ENCODE peak calls at places on chromosomes 12 and 14, in five cellular contexts. N, J, L, Y and S are unnamed samples.

GRCh38 chr14:49966304-49966809 is 73.5 kb downstream of the ARF6 start:
- DNase-seq in N (no peak), J (no peak), L (no peak), Y (no peak), S (no peak)

GRCh38 chr12:2980630-2981029 is 21.4 kb downstream of the TEAD4 start:
- DNase-seq in N (no peak), J (no peak), L (no peak), Y (no peak), S (no peak)

GRCh38 chr12:32134144-32134888 is 27.7 kb downstream of the BICD1 start:
- DNase-seq in N (no peak), J (peak; percentile 15), L (no peak), Y (peak; percentile 83), S (no peak)

GRCh38 chr12:104805186-104805585 is 152.9 kb downstream of the SLC41A2 start:
- DNase-seq in N (no peak), J (peak; percentile 36), L (no peak), Y (peak; percentile 64), S (no peak)

GRCh38 chr14:37253905-37254304 is 56.2 kb downstream of the MIPOL1 start:
- DNase-seq in N (no peak), J (peak; percentile 49), L (no peak), Y (peak; percentile 73), S (no peak)

GRCh38 chr12:110903511-110903910 is 16.9 kb downstream of the MYL2 start:
- DNase-seq in N (no peak), J (no peak), L (no peak), Y (no peak), S (no peak)

GRCh38 chr12:52156310-52156709 is 35.5 kb downstream of the KRT80 start:
- DNase-seq in N (no peak), J (no peak), L (no peak), Y (peak; percentile 31), S (no peak)

GRCh38 chr12:5083955-5084849 is 40.5 kb downstream of the KCNA5 start:
- DNase-seq in N (no peak), J (peak; percentile 40), L (no peak), Y (peak; percentile 71), S (peak; percentile 73)

GRCh38 chr14:104778694-104779331 is 16.7 kb downstream of the AKT1 start:
- DNase-seq in N (no peak), J (no peak), L (no peak), Y (no peak), S (no peak)

GRCh38 chr14:98956616-98957015 is 315.4 kb downstream of the BCL11B start:
- DNase-seq in N (peak; percentile 7), J (no peak), L (no peak), Y (no peak), S (no peak)

GRCh38 chr12:80690090-80690489 is 17.3 kb upstream of the MYF6 start:
- DNase-seq in N (no peak), J (no peak), L (no peak), Y (no peak), S (no peak)

GRCh38 chr12:113747048-113747447 is 219.1 kb downstream of the RBM19 start:
- DNase-seq in N (no peak), J (no peak), L (no peak), Y (no peak), S (no peak)

GRCh38 chr12:107761502-107761904 is 566 bp upstream of the PRDM4 start:
- DNase-seq in N (peak; percentile 57), J (no peak), L (no peak), Y (no peak), S (no peak)

GRCh38 chr14:52241102-52241793 is 26.2 kb upstream of the PTGDR start:
- DNase-seq in N (no peak), J (peak; percentile 77), L (no peak), Y (peak; percentile 89), S (no peak)

GRCh38 chr14:32366995-32367394 is 37.9 kb downstream of the AKAP6 start:
- DNase-seq in N (no peak), J (no peak), L (no peak), Y (no peak), S (no peak)

GRCh38 chr14:100364403-100364802 is 41.3 kb downstream of the SLC25A47 start:
- DNase-seq in N (no peak), J (no peak), L (no peak), Y (no peak), S (no peak)

GRCh38 chr12:65407388-65408149 is 129.1 kb downstream of the MSRB3 start:
- DNase-seq in N (no peak), J (no peak), L (no peak), Y (no peak), S (no peak)

GRCh38 chr14:66495214-66496098 is 9.3 kb downstream of the CCDC196 start:
- DNase-seq in N (peak; percentile 31), J (peak; percentile 68), L (no peak), Y (peak; percentile 71), S (peak; percentile 32)

GRCh38 chr14:24179294-24179960 is 7.5 kb downstream of the REC8 start:
- DNase-seq in N (no peak), J (no peak), L (no peak), Y (no peak), S (no peak)

GRCh38 chr12:129825316-129825715 is 78.5 kb downstream of the TMEM132D start:
- DNase-seq in N (no peak), J (no peak), L (no peak), Y (no peak), S (no peak)

GRCh38 chr12:68481181-68481941 is 129.3 kb upstream of the RAP1B start:
- DNase-seq in N (no peak), J (peak; percentile 48), L (no peak), Y (peak; percentile 15), S (no peak)

GRCh38 chr12:6377667-6377994 is 2.3 kb upstream of the SCNN1A start:
- DNase-seq in N (peak; percentile 32), J (no peak), L (no peak), Y (no peak), S (no peak)

GRCh38 chr12:4273651-4274395 is at the start of gene CCND2:
- DNase-seq in N (peak; percentile 96), J (peak; percentile 91), L (peak; percentile 81), Y (peak; percentile 54), S (peak; percentile 81)

GRCh38 chr14:77682158-77682553 is 25.7 kb downstream of the ALKBH1 start:
- DNase-seq in N (no peak), J (peak; percentile 62), L (no peak), Y (peak; percentile 65), S (no peak)

GRCh38 chr12:1595026-1595561 is 713 bp upstream of the FBXL14 start:
- DNase-seq in N (no peak), J (peak; percentile 41), L (no peak), Y (no peak), S (no peak)

GRCh38 chr12:1595690-1596347 is 1.4 kb upstream of the FBXL14 start:
- DNase-seq in N (no peak), J (no peak), L (no peak), Y (peak; percentile 67), S (no peak)

GRCh38 chr12:1594045-1594294 is 411 bp downstream of the FBXL14 start:
- DNase-seq in N (peak; percentile 65), J (peak; percentile 66), L (no peak), Y (no peak), S (no peak)

GRCh38 chr12:1593232-1594044 is 943 bp downstream of the FBXL14 start:
- DNase-seq in N (peak; percentile 75), J (peak; percentile 47), L (no peak), Y (no peak), S (no peak)

DNA sequence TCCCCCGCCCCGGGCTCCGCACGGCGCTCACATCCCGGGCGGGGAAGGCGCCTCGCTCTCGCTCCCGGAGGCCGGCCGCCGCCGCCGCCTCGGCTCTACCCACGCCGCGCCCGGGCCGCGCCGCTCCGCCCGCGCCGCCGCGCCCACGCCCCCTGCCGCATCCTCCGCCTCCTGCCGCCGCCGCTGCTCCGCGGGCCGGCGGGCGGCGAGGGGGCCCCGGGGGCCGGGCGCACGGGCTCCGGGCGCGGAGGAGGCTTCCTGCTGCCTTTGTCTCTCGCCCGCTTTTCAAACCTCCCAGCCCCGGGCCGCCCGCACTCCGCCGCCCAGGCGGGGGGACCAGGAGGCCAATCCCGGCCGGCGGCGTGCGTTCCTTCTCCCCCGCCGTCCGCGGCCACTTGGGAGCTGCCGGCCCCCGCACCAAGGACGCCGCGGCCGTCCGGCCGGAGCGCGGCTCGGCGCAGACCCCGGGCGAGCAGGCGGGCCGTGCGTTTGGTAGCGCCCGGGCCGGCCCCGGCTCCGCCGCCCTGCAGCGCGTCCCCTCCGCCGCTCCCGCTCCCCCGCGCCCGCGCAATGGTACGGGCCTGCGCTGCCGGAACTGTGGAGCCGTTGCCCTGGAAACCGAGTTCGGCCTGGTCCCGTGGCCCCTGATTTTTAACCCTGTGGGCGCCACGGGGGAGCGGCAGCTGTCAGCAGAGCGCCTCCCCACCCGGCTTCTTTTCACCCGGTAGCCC is at the start of gene FBXL14:
- DNase-seq in N (peak; percentile 95), J (peak; percentile 90), L (no peak), Y (peak; percentile 79), S (peak; percentile 89)
- H2BK15ac ChIP-seq in N (no peak within 1 kb of the TSS), J (peak within 1 kb of the TSS; percentile 100), L (no peak within 1 kb of the TSS), Y (peak within 1 kb of the TSS; percentile 30), S (peak within 1 kb of the TSS; percentile 55)

GRCh38 chr12:41140117-41140516 is 48.0 kb upstream of the PDZRN4 start:
- DNase-seq in N (no peak), J (peak; percentile 31), L (no peak), Y (no peak), S (no peak)
- H2AFZ ChIP-seq in N (no peak overlapping the region), J (no peak overlapping the region), L (no peak overlapping the region), Y (no peak overlapping the region), S (no peak overlapping the region)

DNA sequence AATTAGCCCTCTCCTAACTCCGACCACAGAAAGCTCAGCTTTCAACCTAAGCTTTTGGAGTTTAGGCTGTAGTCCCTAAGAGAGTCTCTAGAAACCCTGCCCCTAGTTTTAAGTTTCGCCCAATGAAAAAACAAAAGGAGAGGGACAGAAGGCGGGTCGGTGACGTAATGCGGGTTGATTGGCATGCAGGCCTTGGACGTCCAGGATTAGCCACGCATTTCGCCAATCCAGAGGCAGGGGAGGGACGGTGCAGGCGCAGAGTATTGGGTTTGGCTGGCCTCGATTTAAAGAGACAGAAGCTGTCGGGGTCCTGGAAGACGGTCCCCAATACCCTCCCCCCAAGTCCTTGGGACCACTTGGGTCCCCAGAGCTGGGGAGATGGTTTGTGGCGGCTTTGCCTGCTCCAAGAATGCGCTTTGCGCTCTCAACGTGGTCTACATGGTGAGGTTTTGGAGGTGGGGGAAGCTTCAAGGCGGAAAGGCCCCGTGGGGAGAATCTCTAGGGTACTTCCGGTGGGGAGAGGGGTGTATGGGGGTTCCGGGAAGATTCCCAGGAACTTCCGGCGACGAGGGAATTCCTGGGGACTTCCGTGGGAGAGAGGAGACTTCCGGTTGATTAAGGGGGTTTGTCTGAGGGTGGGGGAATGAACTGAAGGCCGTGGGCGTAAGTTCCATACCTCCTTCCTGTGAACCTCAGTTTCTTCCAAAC is at the start of gene TSPAN31:
- DNase-seq in N (peak; percentile 98), J (peak; percentile 99), L (peak; percentile 91), Y (peak; percentile 99), S (peak; percentile 91)
- H2BK120ac ChIP-seq in N (no peak within 1 kb of the TSS), J (peak within 1 kb of the TSS; percentile 94), L (peak within 1 kb of the TSS; percentile 39), Y (peak within 1 kb of the TSS; percentile 83), S (no peak within 1 kb of the TSS)

DNA sequence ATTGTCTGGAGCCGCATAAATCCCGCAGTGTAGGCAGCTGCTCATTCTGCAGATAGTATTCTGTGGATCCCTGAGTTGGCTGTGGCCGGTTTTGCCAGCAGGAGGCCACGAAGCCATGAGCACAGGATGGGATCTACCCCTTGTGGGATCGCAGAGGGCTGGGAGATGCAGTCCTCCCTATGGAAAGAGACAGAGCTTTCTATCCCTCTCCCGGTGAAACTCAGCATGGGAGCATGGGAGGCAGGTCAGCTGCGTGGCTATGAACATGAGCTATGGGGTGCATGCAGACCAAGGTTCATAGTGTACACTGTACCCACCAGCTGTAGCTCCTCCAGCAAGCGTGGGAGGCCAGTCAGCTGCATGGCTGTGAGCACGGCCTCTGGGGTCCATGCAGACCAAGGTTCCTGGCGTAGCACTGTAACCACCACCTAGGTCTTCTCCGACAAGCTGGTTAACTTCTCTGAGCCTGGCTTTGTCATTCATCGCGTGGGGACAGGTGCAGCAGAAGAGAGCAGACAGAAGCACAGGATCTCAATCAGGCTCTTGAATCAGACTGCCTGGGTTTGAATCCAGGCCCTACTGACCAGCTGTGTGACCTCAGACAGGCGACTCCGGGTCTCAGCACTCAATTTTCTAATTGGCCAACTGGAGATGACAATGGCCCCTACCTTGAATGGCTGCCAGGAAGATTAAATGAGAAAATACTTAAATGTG is 5.9 kb downstream of the BDKRB1 start:
- DNase-seq in N (no peak), J (no peak), L (no peak), Y (peak; percentile 26), S (no peak)
- H2BK15ac ChIP-seq in N (no peak overlapping the region), J (peak overlapping the region; percentile 9), L (no peak overlapping the region), Y (peak overlapping the region; percentile 55), S (no peak overlapping the region)